ENCODE peak calls at places on chromosomes 2 and 18, in six cellular contexts. D, U, P, X, W and R are unnamed samples.
A peak's percentile ranks its signal among the peaks of the same experiment; 100 is the strongest.

GRCh38 chr2:225122582-225123486 is 80.6 kb upstream of the DOCK10 start:
- DNase-seq in W (peak; percentile 12), U (peak; percentile 17), D (peak; percentile 19), X (no peak), P (no peak), R (peak; percentile 15)

GRCh38 chr18:3153107-3153704 is 66.6 kb downstream of the MYOM1 start:
- DNase-seq in W (no peak), X (peak; percentile 24), D (peak; percentile 81), P (no peak), U (no peak), R (no peak)

GRCh38 chr2:216498418-216499413 is at the start of gene RPL37A:
- DNase-seq in D (peak; percentile 97), U (peak; percentile 93), X (peak; percentile 94), P (peak; percentile 86), W (peak; percentile 91), R (peak; percentile 94)

GRCh38 chr2:84873350-84873749 is 7.5 kb downstream of the TRABD2A start:
- DNase-seq in P (no peak), U (no peak), D (no peak), W (no peak), X (no peak), R (no peak)

GRCh38 chr18:61724532-61724931 is 168.3 kb downstream of the RNF152 start:
- DNase-seq in X (no peak), U (no peak), P (no peak), D (no peak), W (no peak), R (no peak)

GRCh38 chr2:144510206-144510991 is 9.5 kb downstream of the ZEB2 start:
- DNase-seq in U (peak; percentile 70), X (peak; percentile 70), P (no peak), W (no peak), D (no peak), R (peak; percentile 45)

GRCh38 chr2:147424766-147425165 is 420.1 kb upstream of the ACVR2A start:
- DNase-seq in U (no peak), W (no peak), P (no peak), D (no peak), X (no peak), R (no peak)

GRCh38 chr2:164655750-164656149 is 34.5 kb upstream of the GRB14 start:
- DNase-seq in D (peak; percentile 50), P (no peak), U (no peak), X (no peak), W (no peak), R (no peak)

GRCh38 chr18:10127721-10128120 is 213.9 kb downstream of the VAPA start:
- DNase-seq in P (no peak), W (no peak), D (no peak), U (no peak), X (no peak), R (no peak)

GRCh38 chr2:38462121-38462634 is 85.1 kb upstream of the ATL2 start:
- DNase-seq in W (no peak), D (no peak), U (peak; percentile 14), P (peak; percentile 82), X (peak; percentile 68), R (no peak)

GRCh38 chr2:224838335-224838734 is 122.2 kb upstream of the CCDC195 start:
- DNase-seq in P (no peak), X (peak; percentile 78), U (no peak), W (no peak), D (peak; percentile 52), R (no peak)

GRCh38 chr2:106843001-106843909 is 42.7 kb downstream of the ST6GAL2 start:
- DNase-seq in D (no peak), U (no peak), P (no peak), W (no peak), X (no peak), R (no peak)

GRCh38 chr2:219433666-219434467 is 776 bp upstream of the SPEG start:
- DNase-seq in D (peak; percentile 19), P (no peak), X (peak; percentile 25), U (peak; percentile 18), W (no peak), R (no peak)